ENCODE peak calls at places on chromosomes 2 and 18, in eight cellular contexts. P is AG08395; B is activated naive CD8-positive, alpha-beta T cell treated with anti-CD3 and anti-CD28 coated beads, Interleukin-2, amount 50 U/mL, for 24 hours; H is ELF-1; W is GM12878; M is kidney glomerular epithelial cell; J is ovary; F is D341Med. K is an unnamed sample.
A peak's percentile ranks its signal among the peaks of the same experiment; 100 is the strongest.

GRCh38 chr2:112481528-112482228 is at the start of gene TTL:
- DNase-seq in P (peak; percentile 77), B (peak; percentile 83), H (peak; percentile 72), W (no peak), M (peak; percentile 60), J (peak; percentile 68), F (peak; percentile 88), K (peak; percentile 82)

GRCh38 chr2:240165638-240166037 is 25.2 kb upstream of the OTOS start:
- DNase-seq in P (no peak), B (no peak), H (no peak), W (no peak), M (no peak), J (peak; percentile 4), F (no peak), K (no peak)

GRCh38 chr18:10293966-10294365 is 160.5 kb upstream of the APCDD1 start:
- DNase-seq in P (no peak), B (no peak), H (no peak), W (no peak), M (no peak), J (no peak), F (no peak), K (no peak)

GRCh38 chr2:31384771-31385276 is 29.7 kb downstream of the XDH start:
- DNase-seq in P (peak; percentile 83), B (no peak), H (no peak), W (no peak), M (peak; percentile 77), J (no peak), F (no peak), K (peak; percentile 86)

GRCh38 chr2:241730679-241731293 is 3.6 kb upstream of the D2HGDH start:
- DNase-seq in P (no peak), B (peak; percentile 25), H (no peak), W (no peak), M (no peak), J (no peak), F (no peak), K (no peak)

GRCh38 chr2:152950125-152950524 is 231.7 kb downstream of the ARL6IP6 start:
- DNase-seq in P (no peak), B (no peak), H (peak; percentile 3), W (no peak), M (peak; percentile 11), J (no peak), F (no peak), K (no peak)

GRCh38 chr18:7577706-7578105 is 10.6 kb downstream of the PTPRM start:
- DNase-seq in P (peak; percentile 73), B (no peak), H (peak; percentile 87), W (no peak), M (peak; percentile 34), J (no peak), F (no peak), K (peak; percentile 58)

GRCh38 chr2:102434655-102435381 is 11.9 kb downstream of the IL18RAP start:
- DNase-seq in P (no peak), B (no peak), H (no peak), W (peak; percentile 75), M (peak; percentile 17), J (no peak), F (no peak), K (no peak)

GRCh38 chr2:193690572-193690971 is 1495.8 kb upstream of the TMEFF2 start:
- DNase-seq in P (no peak), B (no peak), H (no peak), W (no peak), M (no peak), J (no peak), F (no peak), K (no peak)

GRCh38 chr2:178263159-178263860 is 69.0 kb downstream of the OSBPL6 start:
- DNase-seq in P (no peak), B (no peak), H (no peak), W (no peak), M (no peak), J (no peak), F (no peak), K (no peak)

GRCh38 chr2:25491003-25491696 is 149.4 kb upstream of the DNMT3A start:
- DNase-seq in P (no peak), B (no peak), H (no peak), W (no peak), M (no peak), J (no peak), F (no peak), K (no peak)